ENCODE peak calls at places on chromosomes 11 and 22, in eight cellular contexts. M is A549, I is PC-9, F is left ventricle myocardium inferior, K is iPS DF 6.9, X is heart left ventricle, D is right lobe of liver, V is psoas muscle. T is an unnamed sample.

GRCh38 chr22:27420186-27420816 is 381.3 kb downstream of the MN1 start:
- DNase-seq in D (no peak), I (no peak), X (no peak), M (no peak), F (peak; percentile 37), V (no peak), K (no peak), T (no peak)

GRCh38 chr22:32801001-32801435 is 487 bp upstream of the TIMP3 start:
- DNase-seq in V (no peak), M (no peak), X (no peak), I (no peak), F (no peak), D (no peak), K (no peak), T (no peak)

GRCh38 chr22:41978732-41979131 is 9.5 kb downstream of the SEPTIN3 start:
- DNase-seq in D (no peak), I (no peak), F (no peak), V (no peak), X (no peak), M (no peak), K (no peak), T (no peak)

GRCh38 chr11:47864910-47865309 is 16.8 kb upstream of the NUP160 start:
- DNase-seq in M (no peak), I (no peak), V (no peak), K (no peak), D (no peak), F (no peak), X (no peak), T (no peak)

GRCh38 chr11:66001941-66002647 is at the start of the genes BANF1 and EIF1AD:
- DNase-seq in I (peak; percentile 97), K (peak; percentile 93), F (peak; percentile 90), D (peak; percentile 88), M (peak; percentile 99), X (peak; percentile 93), V (peak; percentile 95), T (peak; percentile 91)

GRCh38 chr11:107924306-107924705 is 3.9 kb upstream of the RAB39A start:
- DNase-seq in F (no peak), V (no peak), K (no peak), M (no peak), I (no peak), D (no peak), X (no peak), T (no peak)

GRCh38 chr11:61511383-61511782 is 2.8 kb downstream of the LRRC10B start:
- DNase-seq in V (no peak), K (no peak), D (no peak), M (no peak), F (no peak), I (no peak), X (no peak), T (no peak)

GRCh38 chr11:3939211-3939610 is 83.7 kb downstream of the STIM1 start:
- DNase-seq in D (no peak), M (no peak), I (no peak), V (no peak), F (no peak), X (no peak), K (no peak), T (no peak)

GRCh38 chr11:104148074-104148473 is 15.9 kb downstream of the PDGFD start:
- DNase-seq in K (no peak), I (no peak), F (no peak), D (no peak), X (no peak), V (no peak), M (no peak), T (no peak)

GRCh38 chr22:19889951-19890350 is 35.3 kb upstream of the GNB1L start:
- DNase-seq in D (peak; percentile 17), X (peak; percentile 61), M (no peak), F (no peak), K (no peak), V (peak; percentile 41), I (no peak), T (no peak)

GRCh38 chr11:68843052-68843561 is 1.4 kb upstream of the CPT1A start:
- DNase-seq in D (no peak), F (no peak), M (no peak), X (no peak), V (no peak), I (peak; percentile 27), K (no peak), T (no peak)

GRCh38 chr11:126878892-126879291 is 121.7 kb downstream of the KIRREL3 start:
- DNase-seq in I (no peak), V (no peak), F (no peak), M (no peak), D (no peak), X (no peak), K (no peak), T (no peak)

GRCh38 chr11:112762686-112763048 is 198.6 kb upstream of the NCAM1 start:
- DNase-seq in M (no peak), V (no peak), I (no peak), K (no peak), D (no peak), X (no peak), F (no peak), T (no peak)

GRCh38 chr11:75673977-75674582 is 5.2 kb upstream of the MAP6 start:
- DNase-seq in K (no peak), D (no peak), X (no peak), I (no peak), F (no peak), V (no peak), M (peak; percentile 79), T (no peak)

GRCh38 chr11:64652586-64653387 is 61.8 kb downstream of the SLC22A12 start:
- DNase-seq in V (peak; percentile 87), X (peak; percentile 82), D (peak; percentile 68), K (no peak), I (peak; percentile 88), M (peak; percentile 71), F (peak; percentile 74), T (peak; percentile 85)

GRCh38 chr22:46045459-46046298 is 68.7 kb upstream of the WNT7B start:
- DNase-seq in X (no peak), K (no peak), D (peak; percentile 48), F (peak; percentile 47), M (no peak), V (peak; percentile 75), I (no peak), T (peak; percentile 67)

GRCh38 chr22:28373841-28374240 is 305.8 kb downstream of the TTC28 start:
- DNase-seq in K (no peak), I (no peak), D (no peak), V (no peak), F (no peak), M (no peak), X (no peak), T (no peak)

GRCh38 chr11:117816151-117816741 is 8.3 kb downstream of the FXYD2 start:
- DNase-seq in D (no peak), M (peak; percentile 60), K (no peak), V (peak; percentile 54), I (peak; percentile 24), F (no peak), X (peak; percentile 58), T (peak; percentile 59)

GRCh38 chr11:47915407-47916137 is 64.8 kb upstream of the PTPRJ start:
- DNase-seq in D (no peak), I (peak; percentile 78), K (no peak), F (no peak), V (no peak), X (no peak), M (no peak), T (peak; percentile 42)

GRCh38 chr22:43511276-43511910 is 99.6 kb downstream of the MPPED1 start:
- DNase-seq in F (no peak), M (no peak), I (no peak), V (no peak), D (no peak), K (no peak), X (no peak), T (no peak)

GRCh38 chr11:120219157-120219934 is 8.5 kb downstream of the OAF start:
- DNase-seq in I (no peak), K (no peak), F (peak; percentile 52), X (peak; percentile 69), M (no peak), D (no peak), V (no peak), T (peak; percentile 43)

GRCh38 chr11:78341841-78342240 is 75.8 kb downstream of the GAB2 start:
- DNase-seq in I (no peak), F (no peak), X (no peak), V (no peak), D (no peak), M (no peak), K (no peak), T (no peak)

GRCh38 chr11:78346799-78347198 is 70.8 kb downstream of the GAB2 start:
- DNase-seq in I (no peak), K (no peak), D (no peak), M (peak; percentile 39), F (no peak), X (no peak), V (no peak), T (no peak)

GRCh38 chr11:78343303-78343702 is 74.3 kb downstream of the GAB2 start:
- DNase-seq in M (no peak), I (no peak), D (no peak), X (no peak), V (no peak), F (no peak), K (no peak), T (no peak)

GRCh38 chr11:78344676-78345075 is 72.9 kb downstream of the GAB2 start:
- DNase-seq in M (no peak), F (no peak), X (no peak), D (no peak), K (no peak), I (no peak), V (no peak), T (no peak)

DNA sequence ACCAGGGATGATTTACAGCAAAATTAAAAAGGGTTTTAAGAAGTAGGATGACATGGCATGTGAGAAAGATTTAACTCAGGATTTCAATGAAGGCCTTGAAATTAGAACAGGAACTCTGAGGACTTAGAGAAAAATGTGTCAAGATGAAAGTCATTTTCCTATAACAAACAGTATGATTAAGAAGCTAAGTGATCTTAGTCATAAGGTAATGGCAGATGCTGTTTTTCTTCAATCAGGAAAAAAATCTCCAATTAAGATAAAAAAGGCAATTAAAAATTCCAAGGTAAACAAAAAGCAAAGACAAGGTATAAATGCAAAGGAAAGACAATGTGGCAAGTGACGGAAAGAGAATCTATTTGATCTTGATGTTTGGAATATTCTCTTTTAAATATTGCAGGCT is 73.5 kb downstream of the GAB2 start:
- DNase-seq in X (no peak), I (no peak), V (no peak), K (no peak), M (no peak), F (no peak), D (no peak), T (no peak)
- H3K27ac ChIP-seq in X (no peak overlapping the region), I (no peak overlapping the region), V (no peak overlapping the region), K (no peak overlapping the region), M (no peak overlapping the region), F (no peak overlapping the region), D (no peak overlapping the region), T (no peak overlapping the region)

GRCh38 chr11:97092823-97093222 is 703.0 kb downstream of the JRKL start:
- DNase-seq in D (no peak), F (no peak), X (no peak), K (no peak), V (no peak), I (no peak), M (no peak), T (no peak)
- H3K9me3 ChIP-seq in D (no peaks in the 10 kb centered on the region), F (no peaks in the 10 kb centered on the region), X (no peaks in the 10 kb centered on the region), K (no peaks in the 10 kb centered on the region), V (no peaks in the 10 kb centered on the region), I (no peaks in the 10 kb centered on the region), M (no peaks in the 10 kb centered on the region), T (no peaks in the 10 kb centered on the region)

GRCh38 chr11:12457030-12457600 is 79.7 kb downstream of the PARVA start:
- DNase-seq in F (no peak), M (no peak), V (no peak), D (no peak), I (no peak), K (no peak), X (no peak), T (no peak)
- H3K4me3 ChIP-seq in F (no peak overlapping the region), M (no peak overlapping the region), V (no peak overlapping the region), D (no peak overlapping the region), I (no peak overlapping the region), K (no peak overlapping the region), X (no peak overlapping the region), T (no peak overlapping the region)

GRCh38 chr11:73268671-73269271 is 3.4 kb upstream of the P2RY6 start:
- DNase-seq in F (no peak), K (no peak), X (no peak), V (no peak), M (no peak), I (no peak), D (no peak), T (no peak)
- H3K27ac ChIP-seq in F (no peak overlapping the region), K (no peak overlapping the region), X (no peak overlapping the region), V (no peak overlapping the region), M (peak overlapping the region; percentile 91), I (peak overlapping the region; percentile 85), D (no peak overlapping the region), T (no peak overlapping the region)

T was measured in pancreas.